ENCODE peak calls at places on chromosomes 12 and 14, in five cellular contexts. S is trophoblast cell, A is H9, X is mesenchymal stem cell, R is neuronal stem cell. I is an unnamed sample.

GRCh38 chr12:95633671-95634465 is 82.6 kb upstream of the USP44 start:
- DNase-seq in A (no peak), R (no peak), X (peak), S (no peak), I (no peak)

GRCh38 chr12:56385873-56386272 is 23.2 kb upstream of the APOF start:
- DNase-seq in R (no peak), X (no peak), S (no peak), A (no peak), I (no peak)

GRCh38 chr12:124457287-124458219 is 109.9 kb downstream of the NCOR2 start:
- DNase-seq in R (no peak), X (peak), A (no peak), S (peak), I (peak)

GRCh38 chr14:42469637-42470426 is 863.2 kb downstream of the LRFN5 start:
- DNase-seq in R (no peak), X (peak), A (no peak), S (no peak), I (peak)

GRCh38 chr14:76050797-76051392 is 65.3 kb downstream of the IFT43 start:
- DNase-seq in S (peak), A (no peak), X (peak), R (peak), I (peak)

GRCh38 chr12:3119745-3120660 is 42.8 kb downstream of the TSPAN9 start:
- DNase-seq in X (no peak), A (no peak), S (peak), R (no peak), I (peak)

GRCh38 chr12:6834873-6835272 is 5.9 kb upstream of the GNB3 start:
- DNase-seq in X (no peak), A (no peak), R (no peak), S (no peak), I (no peak)

GRCh38 chr14:100860556-100861187 is 34.8 kb downstream of the MEG3 start:
- DNase-seq in X (no peak), S (no peak), R (no peak), A (no peak), I (no peak)

GRCh38 chr12:58368001-58368400 is 426.6 kb downstream of the ATP23 start:
- DNase-seq in A (no peak), R (no peak), X (no peak), S (no peak), I (no peak)

GRCh38 chr14:61409782-61410181 is 88.4 kb downstream of the PRKCH start:
- DNase-seq in X (no peak), S (no peak), A (no peak), R (no peak), I (no peak)

GRCh38 chr12:95417372-95417771 is 56.6 kb upstream of the METAP2 start:
- DNase-seq in R (no peak), X (no peak), S (no peak), A (no peak), I (peak)

GRCh38 chr14:103928011-103928890 is at the start of gene TDRD9:
- DNase-seq in S (no peak), R (no peak), X (no peak), A (no peak), I (no peak)

GRCh38 chr12:62933220-62933870 is 1.6 kb downstream of the PPM1H start:
- DNase-seq in R (no peak), S (peak), A (peak), X (no peak), I (no peak)

GRCh38 chr12:20463920-20464524 is 95.7 kb downstream of the PDE3A start:
- DNase-seq in S (peak), R (no peak), X (peak), A (no peak), I (peak)

GRCh38 chr12:645563-646071 is 17.6 kb downstream of the NINJ2 start:
- DNase-seq in A (no peak), X (peak), S (peak), R (no peak), I (peak)

GRCh38 chr12:131380961-131381705 is 329.8 kb upstream of the SFSWAP start:
- DNase-seq in R (no peak), A (no peak), S (no peak), X (no peak), I (no peak)

GRCh38 chr12:68122236-68122920 is 37.2 kb downstream of the IFNG start:
- DNase-seq in R (no peak), A (no peak), S (no peak), X (no peak), I (no peak)

GRCh38 chr14:21041676-21042433 is at the start of gene RNASE7:
- DNase-seq in X (peak), S (peak), A (no peak), R (no peak), I (peak)

GRCh38 chr14:103448097-103448496 is 62.9 kb downstream of the MARK3 start:
- DNase-seq in S (no peak), X (no peak), A (no peak), R (no peak), I (peak)

GRCh38 chr12:98294426-98294825 is 221.0 kb upstream of the TMPO start:
- DNase-seq in A (no peak), S (no peak), X (no peak), R (no peak), I (no peak)

GRCh38 chr14:51680031-51680430 is 28.3 kb downstream of the FRMD6 start:
- DNase-seq in R (no peak), X (peak), S (no peak), A (no peak), I (no peak)

GRCh38 chr14:105917933-105918436 is 391.6 kb downstream of the TMEM121 start:
- DNase-seq in X (no peak), R (no peak), S (no peak), A (no peak), I (no peak)

GRCh38 chr12:24728366-24728765 is 220.5 kb downstream of the BCAT1 start:
- DNase-seq in R (no peak), X (peak), A (no peak), S (peak), I (peak)

GRCh38 chr14:102087762-102088011 is 843 bp upstream of the HSP90AA1 start:
- DNase-seq in X (no peak), S (no peak), A (no peak), R (no peak), I (no peak)
- H2AFZ ChIP-seq in X (no peak), S (peak), A (no peak), R (peak), I (peak)

DNA sequence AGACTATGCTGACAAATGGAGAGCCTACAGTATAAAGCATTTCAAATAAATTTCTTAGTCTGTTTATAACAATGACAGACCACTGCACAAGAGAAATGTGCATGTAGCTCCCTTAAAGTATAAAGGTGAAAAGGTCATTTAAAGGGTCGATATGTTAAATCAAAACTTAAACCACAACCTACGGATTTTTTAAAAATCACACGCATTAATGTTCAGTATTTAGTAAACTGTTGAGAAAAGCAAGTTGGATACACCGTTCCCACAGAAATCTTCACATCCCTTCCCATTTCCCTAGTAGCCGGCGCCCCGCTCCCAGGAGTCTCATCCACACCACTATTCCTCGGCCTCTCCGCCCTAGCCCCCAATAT is 614 bp downstream of the FKBP3 start:
- DNase-seq in S (no peak), R (no peak), X (no peak), A (no peak), I (no peak)
- H4K8ac ChIP-seq in S (peak), R (no peak), X (peak), A (no peak), I (peak)

GRCh38 chr12:13179159-13180074 is 17.1 kb upstream of the EMP1 start:
- DNase-seq in S (peak), X (peak), R (no peak), A (peak), I (peak)

GRCh38 chr12:13177896-13178295 is 18.6 kb upstream of the EMP1 start:
- DNase-seq in A (no peak), X (no peak), R (no peak), S (no peak), I (no peak)

GRCh38 chr12:13176257-13176656 is 20.3 kb upstream of the EMP1 start:
- DNase-seq in X (no peak), R (no peak), S (peak), A (no peak), I (no peak)

GRCh38 chr12:13177373-13177772 is 19.2 kb upstream of the EMP1 start:
- DNase-seq in A (no peak), R (no peak), X (no peak), S (no peak), I (no peak)

DNA sequence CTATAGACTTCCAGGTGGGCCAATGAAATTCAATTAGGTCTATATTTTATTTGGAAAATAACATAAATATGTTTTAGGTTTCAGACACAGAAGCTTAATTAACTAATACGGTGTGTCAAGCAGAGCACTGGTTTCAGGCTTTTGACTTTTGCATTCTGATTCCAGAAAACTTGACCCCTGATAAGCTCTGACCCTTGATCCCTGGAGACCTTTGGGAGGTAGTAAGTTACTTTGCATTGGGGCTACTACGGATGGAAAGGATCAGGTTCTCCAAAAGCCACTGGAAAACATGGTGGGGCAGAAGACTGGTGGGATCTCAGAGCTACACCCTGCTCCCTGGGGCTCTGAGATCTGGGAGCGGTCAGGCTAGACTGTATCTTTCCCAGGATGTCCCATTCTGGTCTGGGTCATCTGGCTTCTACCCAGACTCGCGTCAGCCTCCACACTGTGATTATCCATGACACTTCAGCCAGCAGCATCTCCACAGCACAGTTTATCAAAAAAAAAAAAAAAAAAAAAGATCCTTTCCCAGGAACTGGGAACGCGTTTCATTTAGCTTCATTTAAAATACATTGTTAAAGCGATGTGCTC is 17.9 kb upstream of the EMP1 start:
- DNase-seq in X (peak), R (no peak), S (no peak), A (no peak), I (no peak)
- H2AFZ ChIP-seq in X (no peak), R (peak), S (no peak), A (no peak), I (no peak)

DNA sequence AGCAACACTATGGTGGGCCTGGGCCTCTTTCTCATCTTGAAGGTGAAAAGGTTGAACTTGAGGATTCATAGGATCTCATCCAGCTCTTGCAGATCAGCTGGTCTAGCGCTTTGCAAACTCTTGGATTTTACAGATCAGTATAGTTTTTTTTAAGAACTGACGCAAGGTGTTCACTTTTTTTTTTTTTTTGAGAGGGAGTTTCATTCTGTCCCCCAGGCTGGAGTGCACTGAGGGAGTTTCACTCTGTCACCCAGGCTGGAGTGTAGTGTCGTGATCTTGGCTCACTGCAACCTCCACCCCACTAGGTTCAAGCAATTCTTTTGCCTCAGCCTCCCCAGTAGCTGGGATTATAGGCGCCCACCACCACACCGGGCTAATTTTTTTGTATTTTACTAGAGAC is 20.4 kb upstream of the LGMN start:
- DNase-seq in X (no peak), S (no peak), R (no peak), A (no peak), I (no peak)
- H4K8ac ChIP-seq in X (no peak), S (no peak), R (no peak), A (no peak), I (no peak)

DNA sequence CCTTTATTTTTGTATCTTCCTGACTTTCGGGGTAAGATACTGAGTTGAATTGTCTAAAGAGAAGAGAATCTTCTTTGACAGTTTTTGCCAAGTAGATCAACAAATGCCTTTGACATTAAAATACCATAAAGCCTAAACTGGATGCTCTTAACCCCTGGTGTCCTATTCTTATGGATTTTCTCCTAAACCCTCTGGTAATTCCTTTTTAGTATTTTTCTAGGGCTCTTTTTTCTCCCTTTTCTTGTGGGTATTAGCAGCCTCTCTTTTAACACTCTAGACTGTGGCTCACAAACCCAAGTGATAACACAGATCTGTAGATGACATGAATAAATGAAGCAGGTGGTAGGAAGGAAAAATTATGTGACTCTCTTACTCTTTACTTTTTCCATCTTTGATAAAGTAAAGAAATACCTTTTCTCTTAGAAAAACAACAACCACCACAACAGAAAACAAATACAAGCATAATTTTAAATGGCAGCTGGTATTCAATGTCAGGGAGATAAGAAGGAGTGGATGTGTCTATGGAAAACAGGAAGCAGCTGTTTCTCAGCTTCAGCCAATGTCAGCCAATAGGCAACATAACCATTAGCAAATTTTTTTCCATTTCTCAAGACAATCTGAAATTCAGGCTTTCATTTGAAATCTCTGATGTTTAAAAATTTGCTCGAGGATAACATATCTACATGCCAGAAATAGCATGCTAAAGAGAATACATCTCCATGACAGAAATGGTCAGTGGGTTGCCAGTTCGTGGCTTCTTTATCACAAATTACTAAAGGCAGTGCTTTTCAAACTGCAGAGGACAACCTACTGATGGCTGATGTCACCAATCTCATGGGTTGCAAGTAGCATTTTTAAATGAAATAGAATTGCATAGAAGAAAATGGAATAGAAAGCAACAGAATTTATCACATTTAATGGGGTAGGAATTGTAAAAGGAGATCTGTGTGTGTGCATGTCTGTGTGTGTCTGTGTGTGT is 123.1 kb upstream of the KRR1 start:
- DNase-seq in R (no peak), S (peak), A (no peak), X (peak), I (no peak)
- H2AFZ ChIP-seq in R (no peak), S (no peak), A (no peak), X (no peak), I (no peak)

GRCh38 chr12:114903394-114903748 is 219.4 kb upstream of the TBX3 start:
- DNase-seq in A (no peak), R (no peak), X (no peak), S (no peak), I (peak)

GRCh38 chr12:114901316-114901715 is 217.3 kb upstream of the TBX3 start:
- DNase-seq in R (no peak), X (no peak), S (no peak), A (no peak), I (no peak)

GRCh38 chr12:114902665-114903393 is 218.9 kb upstream of the TBX3 start:
- DNase-seq in S (no peak), X (peak), A (no peak), R (no peak), I (peak)

GRCh38 chr12:114904254-114905003 is 220.5 kb upstream of the TBX3 start:
- DNase-seq in X (peak), S (no peak), R (no peak), A (no peak), I (peak)
- H4K8ac ChIP-seq in X (peak), S (no peak), R (no peak), A (peak), I (peak)

GRCh38 chr12:80419660-80420059 is 24.4 kb upstream of the PTPRQ start:
- DNase-seq in R (no peak), X (no peak), S (no peak), A (no peak), I (peak)

GRCh38 chr12:80422549-80422948 is 21.5 kb upstream of the PTPRQ start:
- DNase-seq in A (no peak), R (no peak), S (peak), X (peak), I (peak)

GRCh38 chr12:80420075-80420474 is 24.0 kb upstream of the PTPRQ start:
- DNase-seq in S (no peak), R (no peak), X (no peak), A (no peak), I (no peak)
- H2AFZ ChIP-seq in S (no peak), R (no peak), X (no peak), A (no peak), I (no peak)

GRCh38 chr12:122730215-122731014 is at the start of gene HCAR1:
- DNase-seq in S (peak), X (no peak), A (no peak), R (no peak), I (no peak)
- H4K8ac ChIP-seq in S (peak), X (no peak), A (no peak), R (no peak), I (no peak)

GRCh38 chr14:92489394-92490238 is 24.0 kb upstream of the RIN3 start:
- DNase-seq in A (peak), R (no peak), X (no peak), S (peak), I (no peak)

GRCh38 chr14:92492261-92492660 is 21.3 kb upstream of the RIN3 start:
- DNase-seq in A (no peak), S (peak), X (no peak), R (no peak), I (no peak)

GRCh38 chr14:92493024-92493423 is 20.6 kb upstream of the RIN3 start:
- DNase-seq in S (no peak), R (no peak), A (peak), X (no peak), I (no peak)

GRCh38 chr14:92491782-92492181 is 21.8 kb upstream of the RIN3 start:
- DNase-seq in X (no peak), R (no peak), A (no peak), S (no peak), I (no peak)

GRCh38 chr14:92490239-92490959 is 23.2 kb upstream of the RIN3 start:
- DNase-seq in R (no peak), A (peak), X (no peak), S (no peak), I (peak)
- H2AFZ ChIP-seq in R (peak), A (no peak), X (peak), S (no peak), I (peak)

GRCh38 chr12:75568801-75569200 is 57.4 kb upstream of the KRR1 start:
- DNase-seq in A (no peak), R (no peak), S (no peak), X (no peak), I (no peak)
- H4K8ac ChIP-seq in A (no peak), R (no peak), S (no peak), X (no peak), I (peak)

I was measured in IMR-90.